ENCODE peak calls at places on chromosomes 16 and 17, in eight cellular contexts. S is H1, V is IMR-90, C is HCT116, F is A549, K is suprapubic skin, X is sigmoid colon, P is right lobe of liver. B is an unnamed sample. For H3K4me1, the result is how much of the 10 kb centered on the place peaks cover.

GRCh38 chr17:3979276-3979583 is 15.0 kb upstream of the ATP2A3 start:
- DNase-seq in S (no peak), V (no peak), C (no peak), F (no peak), K (no peak), X (no peak), P (no peak), B (no peak)

GRCh38 chr16:70496513-70496912 is 26.8 kb downstream of the COG4 start:
- DNase-seq in S (no peak), V (no peak), C (no peak), F (no peak), K (no peak), X (no peak), P (no peak), B (no peak)

GRCh38 chr17:13024526-13025263 is 6.9 kb upstream of the ELAC2 start:
- DNase-seq in S (peak), V (peak), C (no peak), F (peak), K (peak), X (no peak), P (peak), B (no peak)

GRCh38 chr16:68444058-68444657 is 4.2 kb downstream of the SMPD3 start:
- DNase-seq in S (no peak), V (peak), C (no peak), F (no peak), K (no peak), X (no peak), P (no peak), B (no peak)

GRCh38 chr16:9338068-9338467 is 246.6 kb downstream of the HAPSTR1 start:
- DNase-seq in S (no peak), V (no peak), C (no peak), F (no peak), K (no peak), X (no peak), P (no peak), B (no peak)

GRCh38 chr16:7744546-7745294 is 412.1 kb downstream of the RBFOX1 start:
- DNase-seq in S (no peak), V (no peak), C (no peak), F (no peak), K (no peak), X (no peak), P (no peak), B (no peak)

GRCh38 chr17:9512323-9513168 is 63.1 kb downstream of the STX8 start:
- DNase-seq in S (no peak), V (peak), C (peak), F (peak), K (no peak), X (no peak), P (no peak), B (no peak)

GRCh38 chr16:68179196-68179795 is 56.6 kb downstream of the ESRP2 start:
- DNase-seq in S (no peak), V (peak), C (no peak), F (no peak), K (no peak), X (no peak), P (no peak), B (no peak)

GRCh38 chr16:88526906-88527185 is 43.4 kb upstream of the ZC3H18 start:
- DNase-seq in S (no peak), V (no peak), C (no peak), F (no peak), K (no peak), X (no peak), P (no peak), B (no peak)

GRCh38 chr16:88826070-88826840 is 14.5 kb upstream of the APRT start:
- DNase-seq in S (no peak), V (no peak), C (no peak), F (no peak), K (no peak), X (no peak), P (no peak), B (no peak)

GRCh38 chr16:4931381-4931780 is 5.6 kb downstream of the PPL start:
- DNase-seq in S (no peak), V (no peak), C (no peak), F (no peak), K (no peak), X (no peak), P (no peak), B (no peak)

GRCh38 chr17:57956311-57957119 is 1.3 kb upstream of the CUEDC1 start:
- DNase-seq in S (no peak), V (no peak), C (no peak), F (no peak), K (peak), X (peak), P (no peak), B (no peak)

GRCh38 chr17:31274252-31274651 is 22.8 kb downstream of the OMG start:
- DNase-seq in S (no peak), V (peak), C (no peak), F (peak), K (no peak), X (no peak), P (no peak), B (no peak)

GRCh38 chr16:24253192-24253591 is 2.9 kb upstream of the CACNG3 start:
- DNase-seq in S (peak), V (peak), C (peak), F (peak), K (no peak), X (no peak), P (no peak), B (no peak)

GRCh38 chr17:29078183-29079045 is 35.5 kb downstream of the PIPOX start:
- DNase-seq in S (no peak), V (peak), C (peak), F (no peak), K (no peak), X (no peak), P (no peak), B (no peak)

GRCh38 chr16:1175566-1176279 is 22.8 kb downstream of the CACNA1H start:
- DNase-seq in S (no peak), V (peak), C (no peak), F (no peak), K (no peak), X (no peak), P (no peak), B (no peak)

GRCh38 chr17:4124994-4125393 is 17.8 kb downstream of the ZZEF1 start:
- DNase-seq in S (no peak), V (no peak), C (no peak), F (no peak), K (no peak), X (no peak), P (no peak), B (no peak)

GRCh38 chr17:31907342-31907975 is 6.0 kb upstream of the UTP6 start:
- DNase-seq in S (no peak), V (peak), C (no peak), F (no peak), K (no peak), X (peak), P (no peak), B (no peak)

GRCh38 chr17:47981462-47981861 is 10.5 kb downstream of the CDK5RAP3 start:
- DNase-seq in S (no peak), V (no peak), C (no peak), F (no peak), K (no peak), X (no peak), P (no peak), B (no peak)

GRCh38 chr16:15034266-15035162 is 21.4 kb downstream of the NTAN1 start:
- DNase-seq in S (no peak), V (no peak), C (no peak), F (no peak), K (peak), X (peak), P (no peak), B (no peak)

GRCh38 chr17:15406081-15406480 is 61.3 kb downstream of the CDRT4 start:
- DNase-seq in S (no peak), V (no peak), C (no peak), F (no peak), K (no peak), X (no peak), P (no peak), B (no peak)

GRCh38 chr16:19410435-19411153 is 7.1 kb upstream of the TMC5 start:
- DNase-seq in S (peak), V (no peak), C (no peak), F (peak), K (no peak), X (no peak), P (peak), B (no peak)

GRCh38 chr17:17561408-17562144 is 29.9 kb downstream of the PEMT start:
- DNase-seq in S (no peak), V (no peak), C (no peak), F (no peak), K (peak), X (no peak), P (peak), B (no peak)

GRCh38 chr16:56930516-56931252 is 1.3 kb upstream of the HERPUD1 start:
- DNase-seq in S (no peak), V (no peak), C (no peak), F (no peak), K (no peak), X (peak), P (no peak), B (no peak)

GRCh38 chr17:661509-661908 is 53.1 kb downstream of the VPS53 start:
- DNase-seq in S (no peak), V (no peak), C (no peak), F (no peak), K (no peak), X (no peak), P (no peak), B (no peak)

GRCh38 chr17:80441133-80441578 is 26.2 kb downstream of the ENDOV start:
- DNase-seq in S (no peak), V (peak), C (no peak), F (no peak), K (no peak), X (no peak), P (no peak), B (no peak)

GRCh38 chr17:77838748-77839147 is 119.8 kb upstream of the TNRC6C start:
- DNase-seq in S (no peak), V (no peak), C (no peak), F (no peak), K (peak), X (peak), P (no peak), B (no peak)

GRCh38 chr17:73747221-73748002 is 103.2 kb upstream of the SDK2 start:
- DNase-seq in S (no peak), V (no peak), C (no peak), F (no peak), K (no peak), X (no peak), P (no peak), B (no peak)

GRCh38 chr17:2903193-2903974 is 107.1 kb downstream of the RAP1GAP2 start:
- DNase-seq in S (no peak), V (no peak), C (no peak), F (no peak), K (no peak), X (no peak), P (no peak), B (no peak)

GRCh38 chr17:5516060-5516792 is 29.9 kb downstream of the MIS12 start:
- DNase-seq in S (no peak), V (peak), C (peak), F (peak), K (no peak), X (no peak), P (no peak), B (no peak)

GRCh38 chr17:77465358-77466041 is 324.7 kb downstream of the SEC14L1 start:
- DNase-seq in S (no peak), V (peak), C (no peak), F (no peak), K (no peak), X (peak), P (peak), B (peak)

GRCh38 chr17:67376509-67376891 is 581 bp upstream of the PITPNC1 start:
- DNase-seq in S (no peak), V (peak), C (no peak), F (no peak), K (no peak), X (peak), P (no peak), B (no peak)

GRCh38 chr16:54347961-54348360 is 61.4 kb upstream of the IRX3 start:
- DNase-seq in S (no peak), V (no peak), C (no peak), F (no peak), K (no peak), X (peak), P (no peak), B (no peak)

GRCh38 chr16:72234372-72234771 is 62.4 kb upstream of the PMFBP1 start:
- DNase-seq in S (no peak), V (no peak), C (no peak), F (no peak), K (no peak), X (no peak), P (no peak), B (no peak)

GRCh38 chr17:63476494-63476856 is 386 bp upstream of the ACE start:
- DNase-seq in S (no peak), V (no peak), C (no peak), F (no peak), K (no peak), X (no peak), P (no peak), B (no peak)

GRCh38 chr16:87924041-87924851 is 12.1 kb downstream of the CA5A start:
- DNase-seq in S (no peak), V (no peak), C (no peak), F (no peak), K (no peak), X (no peak), P (no peak), B (no peak)

GRCh38 chr16:87311387-87311786 is 5.8 kb downstream of the C16orf95 start:
- DNase-seq in S (no peak), V (no peak), C (no peak), F (no peak), K (no peak), X (no peak), P (no peak), B (no peak)

GRCh38 chr17:80092959-80093358 is 8.4 kb upstream of the GAA start:
- DNase-seq in S (no peak), V (no peak), C (no peak), F (no peak), K (no peak), X (peak), P (no peak), B (no peak)

GRCh38 chr17:78753316-78754250 is 28.5 kb downstream of the CYTH1 start:
- DNase-seq in S (no peak), V (peak), C (no peak), F (no peak), K (no peak), X (no peak), P (no peak), B (no peak)

GRCh38 chr16:11374255-11374654 is 29.0 kb downstream of the RMI2 start:
- DNase-seq in S (no peak), V (no peak), C (no peak), F (no peak), K (no peak), X (no peak), P (no peak), B (no peak)
- H3K4me1 ChIP-seq in S (under half), V (under half), C (under half), F (under half), K (under half), X (under half), P (under half), B (under half)

GRCh38 chr16:31077592-31078199 is 3.5 kb downstream of the ZNF646 start:
- DNase-seq in S (no peak), V (no peak), C (no peak), F (no peak), K (no peak), X (peak), P (no peak), B (no peak)
- TF ChIP-seq CTCF in S (peak), V (no peak), C (peak), F (no peak), K (no peak), X (no peak), P (no peak), B (no peak)

GRCh38 chr17:44109312-44109630 is 14.2 kb downstream of the HDAC5 start:
- DNase-seq in S (no peak), V (no peak), C (no peak), F (no peak), K (no peak), X (no peak), P (no peak), B (no peak)

GRCh38 chr17:44111777-44112176 is 11.7 kb downstream of the HDAC5 start:
- DNase-seq in S (no peak), V (no peak), C (no peak), F (no peak), K (no peak), X (no peak), P (no peak), B (no peak)

GRCh38 chr17:44112284-44113280 is 10.9 kb downstream of the HDAC5 start:
- DNase-seq in S (no peak), V (no peak), C (no peak), F (no peak), K (peak), X (no peak), P (no peak), B (no peak)

GRCh38 chr17:44110011-44110686 is 13.3 kb downstream of the HDAC5 start:
- DNase-seq in S (no peak), V (no peak), C (no peak), F (no peak), K (peak), X (no peak), P (no peak), B (no peak)

DNA sequence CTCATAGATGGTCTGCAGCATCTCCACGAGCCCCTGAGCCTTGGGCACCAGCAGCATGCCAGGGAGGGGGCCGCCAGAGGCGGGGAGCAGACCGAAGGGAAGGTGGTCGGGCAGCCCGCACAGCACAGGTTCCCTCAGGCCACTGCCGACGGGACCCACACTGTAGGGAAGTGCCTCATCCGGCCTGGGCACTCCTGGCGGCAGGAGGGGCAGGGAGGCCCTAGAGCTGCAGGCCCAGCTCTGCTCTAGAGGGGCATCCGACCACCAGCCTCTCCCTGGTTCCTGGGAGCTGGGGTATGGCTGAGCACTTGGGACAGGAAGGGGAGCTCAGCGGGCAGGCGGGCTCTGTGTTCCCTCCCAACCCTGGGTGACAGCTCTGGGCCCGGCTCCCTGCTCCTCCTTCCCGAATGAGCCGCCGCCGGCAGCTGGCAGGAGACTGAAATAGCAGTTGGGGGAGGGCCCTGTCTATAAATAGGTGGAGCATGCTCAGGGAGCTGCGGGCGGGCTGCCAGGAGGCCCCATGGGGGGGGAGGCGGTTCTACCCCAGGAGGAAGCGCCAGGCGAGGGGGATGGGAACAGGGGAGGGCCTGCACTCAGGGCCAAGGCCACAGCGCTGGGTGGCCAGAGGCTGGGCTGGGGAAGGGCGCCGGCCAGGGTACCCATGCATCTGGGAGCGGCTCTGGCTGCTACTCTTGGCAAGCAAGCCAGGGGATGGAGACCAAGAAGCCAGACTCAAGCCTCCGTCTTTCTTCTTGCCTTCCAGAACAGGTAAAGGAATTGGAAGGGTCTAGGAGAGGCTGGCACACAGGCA is 12.4 kb downstream of the HDAC5 start:
- DNase-seq in S (peak), V (peak), C (no peak), F (peak), K (peak), X (peak), P (peak), B (peak)
- TF ChIP-seq POLR2A in S (peak), V (peak), C (no peak), F (no peak), K (no peak), X (no peak), P (peak), B (no peak)

DNA sequence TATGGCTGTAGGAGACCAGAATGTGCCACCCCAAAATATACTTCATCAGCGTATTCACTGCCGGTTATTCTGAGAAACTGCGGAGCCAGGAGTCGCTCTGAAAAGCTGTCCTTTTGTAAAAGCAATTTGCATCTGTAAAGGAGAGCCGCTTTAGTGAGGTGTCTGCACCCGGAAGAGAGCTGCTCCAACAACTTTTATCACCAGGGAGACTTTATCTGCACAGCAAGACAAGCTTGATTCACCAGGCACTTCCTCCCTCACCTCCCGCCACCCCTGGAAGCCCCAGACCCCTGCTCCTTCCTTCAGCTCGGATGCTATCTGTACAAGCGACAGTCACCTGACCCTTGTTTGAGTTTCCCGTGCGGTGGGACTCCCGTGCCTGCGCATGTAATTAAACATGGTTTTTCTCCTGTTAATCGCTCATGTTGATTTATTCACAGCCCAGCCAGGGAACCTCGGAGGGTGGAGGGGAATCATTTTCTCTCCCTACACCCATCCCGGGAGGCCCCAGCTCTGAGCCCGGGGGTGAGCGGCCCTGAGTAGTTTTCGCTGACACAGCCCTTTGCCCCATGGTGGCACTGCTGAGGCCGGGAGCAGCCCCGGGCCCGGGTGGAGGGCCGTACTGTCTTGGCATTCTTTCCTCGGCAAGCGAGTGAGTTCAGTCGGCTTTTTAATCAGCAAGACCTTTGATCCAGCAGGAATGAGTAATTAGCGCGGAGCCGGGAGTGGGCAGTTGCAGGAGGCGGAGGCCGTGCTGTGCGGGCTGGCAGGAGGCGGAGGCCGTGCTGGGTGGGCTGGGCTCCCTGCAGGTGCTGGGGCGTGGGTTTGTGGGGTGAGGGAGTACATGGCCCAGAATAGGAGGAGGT is 222.7 kb upstream of the CIBAR2 start:
- DNase-seq in S (no peak), V (no peak), C (no peak), F (no peak), K (no peak), X (no peak), P (peak), B (no peak)
- H3K4me1 ChIP-seq in S (under half), V (under half), C (half or more), F (under half), K (under half), X (under half), P (under half), B (under half)

DNA sequence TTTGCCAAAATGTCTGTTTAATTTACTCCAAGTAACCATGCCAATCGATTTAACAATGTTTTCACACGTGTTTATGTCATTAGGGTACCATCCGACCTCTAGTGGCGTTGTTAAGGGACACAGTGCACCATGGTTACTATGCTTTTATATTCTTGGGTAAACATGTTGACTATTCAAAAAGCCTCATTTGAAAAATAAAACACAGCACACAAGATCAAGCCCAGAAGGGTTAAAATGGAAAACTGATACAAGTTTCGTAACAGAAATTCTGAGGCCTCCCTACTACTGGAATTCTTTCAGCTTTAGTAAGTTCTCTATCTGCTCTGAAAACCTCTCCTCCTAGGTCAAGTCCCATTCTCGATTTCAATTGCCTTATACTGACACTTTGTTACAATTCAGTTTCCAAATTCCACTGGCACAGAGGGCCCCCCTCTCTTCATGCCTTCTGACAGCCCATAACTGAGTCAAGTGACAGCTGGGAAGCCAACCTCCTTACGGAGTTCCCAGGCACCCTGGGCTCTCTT is 2.1 kb downstream of the CFAP20 start:
- DNase-seq in S (no peak), V (peak), C (no peak), F (peak), K (peak), X (no peak), P (no peak), B (no peak)
- TF ChIP-seq CTCF in S (no peak), V (peak), C (no peak), F (peak), K (no peak), X (peak), P (peak), B (no peak)

B was measured in esophagus squamous epithelium.